ENCODE peak calls at places on chromosome 11, in six cellular contexts. O is neuronal stem cell, Q is endothelial cell of umbilical vein, X is colonic mucosa, Z is H1, I is GM23248. A is an unnamed sample.

GRCh38 chr11:111387318-111387863 is 8.3 kb upstream of the POU2AF1 start:
- DNase-seq in O (no peak), Q (no peak), X (peak), Z (no peak), I (no peak), A (no peak)

GRCh38 chr11:71251761-71252433 is 480 bp downstream of the SHANK2 start:
- DNase-seq in O (peak), Q (no peak), X (peak), Z (no peak), I (peak), A (peak)

GRCh38 chr11:124867700-124868099 is 2.5 kb downstream of the ROBO3 start:
- DNase-seq in O (no peak), Q (peak), X (no peak), Z (no peak), I (peak), A (peak)

GRCh38 chr11:75014129-75014528 is 25.4 kb downstream of the NEU3 start:
- DNase-seq in O (no peak), Q (peak), X (no peak), Z (no peak), I (peak), A (peak)

GRCh38 chr11:8290122-8290810 is 26.6 kb upstream of the LMO1 start:
- DNase-seq in O (no peak), Q (no peak), X (peak), Z (no peak), I (no peak), A (peak)

GRCh38 chr11:33452806-33453205 is 195.6 kb downstream of the HIPK3 start:
- DNase-seq in O (no peak), Q (peak), X (no peak), Z (no peak), I (peak), A (no peak)

GRCh38 chr11:79390477-79390876 is 50.4 kb downstream of the TENM4 start:
- DNase-seq in O (no peak), Q (no peak), X (no peak), Z (no peak), I (no peak), A (no peak)

GRCh38 chr11:8288824-8289223 is 25.1 kb upstream of the LMO1 start:
- DNase-seq in O (no peak), Q (no peak), X (no peak), Z (no peak), I (no peak), A (no peak)

GRCh38 chr11:2525941-2526807 is 81.4 kb downstream of the KCNQ1 start:
- DNase-seq in O (no peak), Q (no peak), X (peak), Z (no peak), I (no peak), A (no peak)

GRCh38 chr11:32391965-32392553 is 43.3 kb downstream of the WT1 start:
- DNase-seq in O (no peak), Q (no peak), X (no peak), Z (no peak), I (peak), A (no peak)

GRCh38 chr11:9203715-9204311 is 61.3 kb downstream of the DENND5A start:
- DNase-seq in O (no peak), Q (peak), X (no peak), Z (no peak), I (no peak), A (peak)

GRCh38 chr11:105968021-105968697 is 53.9 kb downstream of the MSANTD4 start:
- DNase-seq in O (no peak), Q (no peak), X (no peak), Z (no peak), I (peak), A (no peak)

GRCh38 chr11:68440254-68440653 is 20.3 kb upstream of the PPP6R3 start:
- DNase-seq in O (no peak), Q (no peak), X (no peak), Z (no peak), I (no peak), A (no peak)

GRCh38 chr11:6825333-6825744 is 20.1 kb upstream of the OR10A5 start:
- DNase-seq in O (no peak), Q (no peak), X (no peak), Z (no peak), I (no peak), A (peak)

GRCh38 chr11:3189886-3190583 is 24.9 kb upstream of the OSBPL5 start:
- DNase-seq in O (no peak), Q (no peak), X (no peak), Z (no peak), I (no peak), A (no peak)

GRCh38 chr11:2521081-2521480 is 76.3 kb downstream of the KCNQ1 start:
- DNase-seq in O (no peak), Q (no peak), X (peak), Z (no peak), I (no peak), A (no peak)

GRCh38 chr11:10285148-10285802 is 8.7 kb downstream of the SBF2 start:
- DNase-seq in O (no peak), Q (no peak), X (no peak), Z (no peak), I (no peak), A (no peak)

GRCh38 chr11:76218449-76219206 is 12.3 kb upstream of the WNT11 start:
- DNase-seq in O (no peak), Q (no peak), X (no peak), Z (no peak), I (no peak), A (no peak)

GRCh38 chr11:66891849-66892660 is 35.2 kb downstream of the LRFN4 start:
- DNase-seq in O (no peak), Q (peak), X (peak), Z (no peak), I (peak), A (peak)

GRCh38 chr11:117410238-117410637 is 82.6 kb downstream of the CEP164 start:
- DNase-seq in O (no peak), Q (no peak), X (no peak), Z (no peak), I (no peak), A (no peak)

GRCh38 chr11:78313898-78314297 is 103.7 kb downstream of the GAB2 start:
- DNase-seq in O (no peak), Q (no peak), X (peak), Z (no peak), I (peak), A (no peak)

GRCh38 chr11:90241414-90241813 is 18.6 kb upstream of the CHORDC1 start:
- DNase-seq in O (no peak), Q (no peak), X (no peak), Z (no peak), I (no peak), A (no peak)

GRCh38 chr11:67416416-67417335 is 1.2 kb downstream of the CARNS1 start:
- DNase-seq in O (no peak), Q (peak), X (no peak), Z (no peak), I (peak), A (peak)

GRCh38 chr11:8988329-8989234 is 15.2 kb downstream of the NRIP3 start:
- DNase-seq in O (no peak), Q (no peak), X (no peak), Z (no peak), I (peak), A (peak)

GRCh38 chr11:1889941-1890855 is 1.5 kb downstream of the PRR33 start:
- DNase-seq in O (no peak), Q (no peak), X (no peak), Z (no peak), I (no peak), A (no peak)

GRCh38 chr11:60343094-60343704 is 16.1 kb downstream of the MS4A6E start:
- DNase-seq in O (no peak), Q (peak), X (no peak), Z (no peak), I (peak), A (peak)

GRCh38 chr11:44036811-44037657 is 10.7 kb upstream of the ACCSL start:
- DNase-seq in O (peak), Q (peak), X (peak), Z (peak), I (peak), A (peak)

GRCh38 chr11:101915811-101916291 is 471 bp downstream of the ANGPTL5 start:
- DNase-seq in O (no peak), Q (peak), X (no peak), Z (no peak), I (peak), A (peak)
- H3K27ac ChIP-seq in O (no peak), Q (peak), X (peak), Z (no peak), I (peak), A (no peak)

GRCh38 chr11:73596547-73596946 is 1.4 kb downstream of the FAM168A start:
- DNase-seq in O (no peak), Q (no peak), X (no peak), Z (no peak), I (no peak), A (no peak)
- H3K9ac ChIP-seq in O (no peak), Q (no peak), X (no peak), Z (no peak), I (no peak), A (peak)

GRCh38 chr11:45165806-45166603 is 19.6 kb downstream of the PRDM11 start:
- DNase-seq in O (no peak), Q (no peak), X (no peak), Z (no peak), I (no peak), A (no peak)
- H3K27ac ChIP-seq in O (no peak), Q (no peak), X (no peak), Z (no peak), I (no peak), A (no peak)

GRCh38 chr11:65788801-65789200 is 1.9 kb downstream of the OVOL1 start:
- DNase-seq in O (no peak), Q (no peak), X (peak), Z (no peak), I (no peak), A (no peak)

GRCh38 chr11:65785329-65786007 is 1.4 kb upstream of the OVOL1 start:
- DNase-seq in O (no peak), Q (no peak), X (no peak), Z (no peak), I (no peak), A (no peak)

GRCh38 chr11:65786786-65787636 is at the start of gene OVOL1:
- DNase-seq in O (no peak), Q (no peak), X (peak), Z (no peak), I (no peak), A (peak)

GRCh38 chr11:65787649-65788622 is 1.1 kb downstream of the OVOL1 start:
- DNase-seq in O (no peak), Q (no peak), X (peak), Z (peak), I (peak), A (peak)

DNA sequence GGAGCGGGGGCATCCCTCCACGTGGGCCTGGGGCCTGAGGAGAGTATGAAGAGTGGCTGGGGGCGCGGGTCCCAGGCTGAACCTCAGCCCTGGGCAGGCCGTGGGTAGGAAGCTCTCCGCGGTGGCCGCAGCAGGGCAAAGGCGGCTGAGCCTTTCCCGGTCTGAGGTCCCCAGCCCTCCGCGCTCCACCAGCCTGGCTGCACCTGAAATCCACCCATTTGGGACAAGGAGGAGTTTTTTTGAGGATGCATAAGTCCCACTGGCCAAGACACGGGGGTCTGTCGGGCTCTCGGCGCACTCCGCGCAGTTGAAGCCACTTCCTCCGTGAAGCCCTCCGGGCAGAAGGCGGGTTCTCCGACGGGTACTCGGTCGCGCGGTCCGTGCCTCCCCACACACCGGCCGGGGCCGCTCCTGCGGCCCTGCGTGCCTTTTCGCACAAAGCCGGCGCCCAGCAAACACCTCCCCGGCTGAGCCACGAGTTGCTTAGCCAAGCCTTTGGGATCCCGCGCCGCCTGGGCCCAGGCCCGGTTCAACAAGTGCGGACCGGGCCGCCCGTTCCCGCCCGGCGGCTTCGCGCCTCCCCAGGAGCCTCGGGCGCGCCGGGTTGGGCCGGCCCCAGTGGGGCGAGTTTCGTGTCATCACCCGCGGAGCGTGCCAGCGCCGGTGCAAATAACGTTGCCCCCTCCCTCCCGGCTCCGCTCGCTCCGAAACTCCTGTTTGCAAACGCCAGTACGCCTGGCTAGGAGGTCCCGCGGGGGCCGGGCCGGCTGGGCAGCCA is 666 bp upstream of the OVOL1 start:
- DNase-seq in O (no peak), Q (no peak), X (no peak), Z (no peak), I (peak), A (no peak)
- H3K9ac ChIP-seq in O (no peak), Q (no peak), X (no peak), Z (no peak), I (no peak), A (peak)

GRCh38 chr11:102879801-102880200 is 5.0 kb upstream of the MMP12 start:
- DNase-seq in O (no peak), Q (no peak), X (no peak), Z (no peak), I (no peak), A (no peak)
- H3K27ac ChIP-seq in O (no peak), Q (no peak), X (no peak), Z (no peak), I (no peak), A (no peak)

GRCh38 chr11:86695391-86695790 is 23.0 kb upstream of the ME3 start:
- DNase-seq in O (no peak), Q (no peak), X (no peak), Z (no peak), I (no peak), A (no peak)

GRCh38 chr11:86696451-86696850 is 24.0 kb upstream of the ME3 start:
- DNase-seq in O (no peak), Q (no peak), X (no peak), Z (no peak), I (no peak), A (no peak)

GRCh38 chr11:86698634-86699033 is 26.2 kb upstream of the ME3 start:
- DNase-seq in O (no peak), Q (no peak), X (no peak), Z (no peak), I (no peak), A (peak)

GRCh38 chr11:86693501-86693900 is 21.1 kb upstream of the ME3 start:
- DNase-seq in O (no peak), Q (no peak), X (no peak), Z (no peak), I (no peak), A (no peak)

DNA sequence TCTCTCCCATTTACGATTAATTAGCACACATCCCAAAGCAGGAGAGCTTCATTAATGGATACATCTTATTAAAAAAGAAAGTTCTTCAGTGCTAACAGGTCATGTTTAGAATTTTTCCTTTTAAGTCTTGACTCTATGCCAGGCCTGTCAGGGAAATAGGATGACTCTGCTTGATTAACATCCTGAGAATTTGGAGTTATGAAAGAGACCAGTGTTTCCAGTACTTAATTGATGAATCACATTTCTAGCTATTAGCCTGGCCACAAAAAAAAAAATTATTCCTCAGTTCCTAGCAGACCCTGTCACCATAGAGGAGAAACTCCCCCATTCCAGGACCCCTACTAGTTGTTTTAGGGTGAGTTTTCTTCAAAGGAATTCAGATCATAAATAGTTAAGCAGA is 23.6 kb upstream of the ME3 start:
- DNase-seq in O (no peak), Q (peak), X (no peak), Z (no peak), I (peak), A (no peak)
- H3K9ac ChIP-seq in O (no peak), Q (no peak), X (no peak), Z (no peak), I (no peak), A (no peak)

GRCh38 chr11:28243596-28243995 is 135.4 kb downstream of the METTL15 start:
- DNase-seq in O (no peak), Q (no peak), X (no peak), Z (no peak), I (peak), A (no peak)

GRCh38 chr11:28241760-28242159 is 133.6 kb downstream of the METTL15 start:
- DNase-seq in O (no peak), Q (no peak), X (no peak), Z (no peak), I (no peak), A (no peak)

GRCh38 chr11:28245131-28245530 is 136.9 kb downstream of the METTL15 start:
- DNase-seq in O (no peak), Q (no peak), X (no peak), Z (no peak), I (peak), A (no peak)

GRCh38 chr11:28242596-28242995 is 134.4 kb downstream of the METTL15 start:
- DNase-seq in O (no peak), Q (no peak), X (no peak), Z (no peak), I (no peak), A (no peak)

GRCh38 chr11:28243057-28243456 is 134.9 kb downstream of the METTL15 start:
- DNase-seq in O (no peak), Q (no peak), X (no peak), Z (no peak), I (peak), A (no peak)
- H3K27ac ChIP-seq in O (no peak), Q (no peak), X (no peak), Z (no peak), I (peak), A (no peak)

DNA sequence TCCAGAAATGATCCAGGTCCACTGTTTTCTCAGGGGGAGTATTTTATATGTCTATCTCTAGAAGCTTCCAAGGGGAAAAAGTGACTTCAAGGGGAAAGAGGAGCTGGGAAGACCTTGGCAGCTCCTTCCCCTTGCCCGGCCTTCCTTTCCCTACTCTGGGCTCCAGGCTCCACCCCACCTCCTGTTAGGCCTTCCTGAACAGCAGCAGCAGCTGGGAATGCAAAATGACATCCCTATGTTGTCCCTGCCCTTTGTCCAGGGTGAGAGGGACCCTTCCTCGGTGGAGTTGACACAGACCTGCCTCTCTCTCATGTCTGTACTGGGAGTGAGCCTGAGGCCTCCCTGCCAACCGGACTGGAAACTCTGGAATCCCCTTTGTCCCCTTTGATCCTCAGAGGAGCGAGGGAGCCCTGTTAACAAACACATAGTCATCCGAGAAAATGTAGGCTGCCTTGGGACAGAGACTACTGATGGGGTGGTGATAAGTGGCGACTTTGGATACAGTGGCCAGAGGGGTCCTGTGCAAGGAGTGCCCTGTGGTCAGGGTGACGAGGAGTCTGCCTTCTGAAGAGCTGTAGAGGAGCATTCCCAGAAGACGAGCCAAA is 9.0 kb upstream of the MALAT1 start:
- DNase-seq in O (no peak), Q (peak), X (no peak), Z (no peak), I (peak), A (peak)
- H3K9ac ChIP-seq in O (peak), Q (peak), X (peak), Z (peak), I (peak), A (peak)

DNA sequence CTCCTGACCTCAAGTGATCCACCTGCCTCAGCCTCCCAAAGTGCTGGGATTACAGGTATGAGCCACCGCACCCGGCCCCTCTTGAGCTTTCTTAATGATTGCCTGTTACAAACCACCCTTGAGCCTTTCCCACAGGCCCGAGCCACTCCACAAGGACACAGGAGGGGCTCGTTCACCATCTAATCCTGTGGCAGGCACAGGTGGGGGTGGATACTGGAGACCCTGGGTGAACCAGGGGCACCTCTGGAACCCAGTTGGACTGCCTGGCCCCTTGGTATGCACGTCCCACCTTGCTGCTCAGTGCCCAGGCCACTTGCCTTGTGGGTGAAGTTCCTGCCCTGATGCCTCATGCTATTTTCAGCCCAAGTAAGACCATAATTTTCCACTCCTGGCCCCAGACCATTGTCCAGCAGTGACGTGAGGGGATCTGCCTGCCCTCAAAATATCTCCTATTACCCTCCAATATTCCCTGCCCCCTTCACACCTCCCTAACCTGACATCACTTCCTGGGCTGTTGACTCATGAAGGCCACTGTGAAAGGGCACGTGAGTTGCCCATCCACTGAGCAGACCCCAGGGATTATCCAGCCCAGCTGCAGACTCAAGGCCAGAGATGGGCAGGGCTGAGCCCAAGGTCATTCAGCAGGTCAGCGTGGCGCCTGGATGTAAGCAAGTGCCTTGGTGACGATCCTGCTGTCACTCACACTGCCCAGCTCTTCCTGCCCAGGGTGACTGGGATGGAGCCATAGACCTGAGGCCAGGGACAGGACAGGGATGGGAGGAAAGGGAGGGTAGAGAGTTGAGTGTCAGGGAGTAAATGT is 19.6 kb downstream of the P2RY2 start:
- DNase-seq in O (no peak), Q (peak), X (no peak), Z (no peak), I (peak), A (no peak)
- H3K27ac ChIP-seq in O (no peak), Q (no peak), X (no peak), Z (no peak), I (no peak), A (no peak)

A was measured in mesendoderm.